ENCODE peak calls at places on chromosome 10, in ten cellular contexts. One of them, this sample, is unnamed.

GRCh38 chr10:83142074-83142563 is 997.2 kb upstream of the GHITM start:
- DNase-seq in NCI-H524: peak
- DNase-seq in iris pigment epithelial cell: no peak
- DNase-seq in caudate nucleus: no peak
- DNase-seq in RCC 7860: no peak
- DNase-seq in AG08396: no peak
- DNase-seq in T47D: no peak
- DNase-seq in tibial nerve: no peak
- DNase-seq in psoas muscle: no peak
- DNase-seq in lower lobe of right lung: no peak
- DNase-seq in this sample: no peak

GRCh38 chr10:29255117-29255516 is 33.8 kb upstream of the LYZL1 start:
- DNase-seq in RCC 7860: no peak
- DNase-seq in NCI-H524: no peak
- DNase-seq in T47D: no peak
- DNase-seq in AG08396: no peak
- DNase-seq in caudate nucleus: no peak
- DNase-seq in tibial nerve: no peak
- DNase-seq in psoas muscle: no peak
- DNase-seq in iris pigment epithelial cell: no peak
- DNase-seq in lower lobe of right lung: no peak
- DNase-seq in this sample: no peak

GRCh38 chr10:2543142-2543886 is 524.0 kb upstream of the PFKP start:
- DNase-seq in AG08396: no peak
- DNase-seq in T47D: no peak
- DNase-seq in lower lobe of right lung: no peak
- DNase-seq in NCI-H524: no peak
- DNase-seq in tibial nerve: no peak
- DNase-seq in RCC 7860: no peak
- DNase-seq in psoas muscle: no peak
- DNase-seq in caudate nucleus: no peak
- DNase-seq in iris pigment epithelial cell: no peak
- DNase-seq in this sample: no peak

GRCh38 chr10:16652154-16652553 is 130.5 kb upstream of the C1QL3 start:
- DNase-seq in AG08396: no peak
- DNase-seq in NCI-H524: no peak
- DNase-seq in caudate nucleus: no peak
- DNase-seq in iris pigment epithelial cell: peak
- DNase-seq in psoas muscle: no peak
- DNase-seq in T47D: no peak
- DNase-seq in RCC 7860: no peak
- DNase-seq in tibial nerve: no peak
- DNase-seq in lower lobe of right lung: no peak
- DNase-seq in this sample: no peak

GRCh38 chr10:100303724-100304319 is 17.3 kb upstream of the BLOC1S2 start:
- DNase-seq in psoas muscle: no peak
- DNase-seq in tibial nerve: no peak
- DNase-seq in caudate nucleus: no peak
- DNase-seq in RCC 7860: peak
- DNase-seq in AG08396: peak
- DNase-seq in lower lobe of right lung: no peak
- DNase-seq in T47D: peak
- DNase-seq in iris pigment epithelial cell: peak
- DNase-seq in NCI-H524: no peak
- DNase-seq in this sample: no peak

GRCh38 chr10:96165726-96166125 is 35.6 kb downstream of the ZNF518A start:
- DNase-seq in T47D: no peak
- DNase-seq in psoas muscle: no peak
- DNase-seq in iris pigment epithelial cell: no peak
- DNase-seq in lower lobe of right lung: no peak
- DNase-seq in tibial nerve: no peak
- DNase-seq in caudate nucleus: no peak
- DNase-seq in AG08396: no peak
- DNase-seq in NCI-H524: no peak
- DNase-seq in RCC 7860: no peak
- DNase-seq in this sample: no peak

GRCh38 chr10:134743-135600 is at the start of gene ZMYND11:
- DNase-seq in NCI-H524: no peak
- DNase-seq in tibial nerve: peak
- DNase-seq in psoas muscle: peak
- DNase-seq in caudate nucleus: peak
- DNase-seq in AG08396: peak
- DNase-seq in lower lobe of right lung: peak
- DNase-seq in RCC 7860: peak
- DNase-seq in iris pigment epithelial cell: peak
- DNase-seq in T47D: peak
- DNase-seq in this sample: peak

GRCh38 chr10:121741246-121741645 is 143.0 kb upstream of the FGFR2 start:
- DNase-seq in caudate nucleus: no peak
- DNase-seq in AG08396: no peak
- DNase-seq in psoas muscle: no peak
- DNase-seq in tibial nerve: no peak
- DNase-seq in lower lobe of right lung: no peak
- DNase-seq in iris pigment epithelial cell: peak
- DNase-seq in RCC 7860: peak
- DNase-seq in T47D: no peak
- DNase-seq in NCI-H524: no peak
- DNase-seq in this sample: no peak

GRCh38 chr10:1522237-1522636 is 215.1 kb downstream of the ADARB2 start:
- DNase-seq in lower lobe of right lung: no peak
- DNase-seq in NCI-H524: no peak
- DNase-seq in psoas muscle: no peak
- DNase-seq in T47D: no peak
- DNase-seq in tibial nerve: no peak
- DNase-seq in iris pigment epithelial cell: no peak
- DNase-seq in RCC 7860: no peak
- DNase-seq in AG08396: no peak
- DNase-seq in caudate nucleus: no peak
- DNase-seq in this sample: peak

GRCh38 chr10:30176776-30177533 is 117.6 kb upstream of the JCAD start:
- DNase-seq in caudate nucleus: no peak
- DNase-seq in NCI-H524: no peak
- DNase-seq in RCC 7860: no peak
- DNase-seq in AG08396: no peak
- DNase-seq in iris pigment epithelial cell: no peak
- DNase-seq in T47D: no peak
- DNase-seq in psoas muscle: no peak
- DNase-seq in tibial nerve: no peak
- DNase-seq in lower lobe of right lung: no peak
- DNase-seq in this sample: no peak

GRCh38 chr10:33799281-33799943 is 464.9 kb upstream of the NRP1 start:
- DNase-seq in psoas muscle: no peak
- DNase-seq in T47D: no peak
- DNase-seq in AG08396: no peak
- DNase-seq in iris pigment epithelial cell: no peak
- DNase-seq in NCI-H524: no peak
- DNase-seq in tibial nerve: no peak
- DNase-seq in lower lobe of right lung: no peak
- DNase-seq in RCC 7860: peak
- DNase-seq in caudate nucleus: no peak
- DNase-seq in this sample: no peak

GRCh38 chr10:93413252-93413689 is 68.9 kb downstream of the MYOF start:
- DNase-seq in AG08396: no peak
- DNase-seq in iris pigment epithelial cell: peak
- DNase-seq in T47D: no peak
- DNase-seq in caudate nucleus: no peak
- DNase-seq in NCI-H524: no peak
- DNase-seq in tibial nerve: no peak
- DNase-seq in RCC 7860: no peak
- DNase-seq in lower lobe of right lung: no peak
- DNase-seq in psoas muscle: no peak
- DNase-seq in this sample: no peak

GRCh38 chr10:124625831-124626238 is 118.3 kb downstream of the FAM53B start:
- DNase-seq in RCC 7860: no peak
- DNase-seq in iris pigment epithelial cell: no peak
- DNase-seq in lower lobe of right lung: no peak
- DNase-seq in AG08396: no peak
- DNase-seq in psoas muscle: no peak
- DNase-seq in T47D: no peak
- DNase-seq in tibial nerve: no peak
- DNase-seq in NCI-H524: no peak
- DNase-seq in caudate nucleus: no peak
- DNase-seq in this sample: no peak

GRCh38 chr10:7846591-7846990 is 28.3 kb downstream of the TAF3 start:
- DNase-seq in NCI-H524: no peak
- DNase-seq in RCC 7860: no peak
- DNase-seq in iris pigment epithelial cell: peak
- DNase-seq in lower lobe of right lung: no peak
- DNase-seq in AG08396: no peak
- DNase-seq in T47D: no peak
- DNase-seq in tibial nerve: no peak
- DNase-seq in caudate nucleus: no peak
- DNase-seq in psoas muscle: no peak
- DNase-seq in this sample: no peak

GRCh38 chr10:45398595-45398994 is 24.6 kb downstream of the ALOX5 start:
- DNase-seq in RCC 7860: no peak
- DNase-seq in psoas muscle: no peak
- DNase-seq in caudate nucleus: no peak
- DNase-seq in NCI-H524: no peak
- DNase-seq in T47D: no peak
- DNase-seq in AG08396: no peak
- DNase-seq in tibial nerve: no peak
- DNase-seq in lower lobe of right lung: no peak
- DNase-seq in iris pigment epithelial cell: no peak
- DNase-seq in this sample: no peak

GRCh38 chr10:86291616-86292340 is 74.8 kb downstream of the GRID1 start:
- DNase-seq in RCC 7860: no peak
- DNase-seq in tibial nerve: no peak
- DNase-seq in psoas muscle: no peak
- DNase-seq in AG08396: no peak
- DNase-seq in T47D: no peak
- DNase-seq in iris pigment epithelial cell: no peak
- DNase-seq in caudate nucleus: no peak
- DNase-seq in NCI-H524: no peak
- DNase-seq in lower lobe of right lung: no peak
- DNase-seq in this sample: peak